ENCODE peak calls at places on chromosome 20, in nine cellular contexts. One of them, this sample, is unnamed.

GRCh38 chr20:2805682-2806350 is 5.4 kb upstream of the CPXM1 start:
- DNase-seq in body of pancreas: no peak
- DNase-seq in hepatocyte: no peak
- DNase-seq in transverse colon: no peak
- DNase-seq in left lung: peak; percentile 76
- DNase-seq in ovary: no peak
- DNase-seq in fibroblast of lung: peak; percentile 39
- DNase-seq in RWPE1: no peak
- DNase-seq in OCI-LY7: no peak
- DNase-seq in this sample: no peak

GRCh38 chr20:31922181-31922580 is 29.7 kb downstream of the PDRG1 start:
- DNase-seq in fibroblast of lung: no peak
- DNase-seq in body of pancreas: no peak
- DNase-seq in transverse colon: no peak
- DNase-seq in hepatocyte: no peak
- DNase-seq in RWPE1: no peak
- DNase-seq in ovary: no peak
- DNase-seq in left lung: no peak
- DNase-seq in OCI-LY7: no peak
- DNase-seq in this sample: no peak

GRCh38 chr20:40757087-40757486 is 68.1 kb upstream of the MAFB start:
- DNase-seq in ovary: no peak
- DNase-seq in RWPE1: no peak
- DNase-seq in body of pancreas: no peak
- DNase-seq in OCI-LY7: peak; percentile 43
- DNase-seq in fibroblast of lung: no peak
- DNase-seq in hepatocyte: no peak
- DNase-seq in transverse colon: no peak
- DNase-seq in left lung: no peak
- DNase-seq in this sample: no peak

GRCh38 chr20:51077601-51078000 is 54.7 kb upstream of the KCNG1 start:
- DNase-seq in OCI-LY7: no peak
- DNase-seq in fibroblast of lung: no peak
- DNase-seq in left lung: no peak
- DNase-seq in transverse colon: no peak
- DNase-seq in body of pancreas: no peak
- DNase-seq in hepatocyte: no peak
- DNase-seq in ovary: no peak
- DNase-seq in RWPE1: no peak
- DNase-seq in this sample: no peak

GRCh38 chr20:51335329-51335841 is 207.1 kb downstream of the NFATC2 start:
- DNase-seq in OCI-LY7: no peak
- DNase-seq in left lung: no peak
- DNase-seq in fibroblast of lung: peak; percentile 100
- DNase-seq in body of pancreas: no peak
- DNase-seq in hepatocyte: peak; percentile 68
- DNase-seq in ovary: no peak
- DNase-seq in RWPE1: peak; percentile 94
- DNase-seq in transverse colon: no peak
- DNase-seq in this sample: peak; percentile 20

GRCh38 chr20:10328897-10329255 is 105.1 kb downstream of the MKKS start:
- DNase-seq in fibroblast of lung: no peak
- DNase-seq in transverse colon: no peak
- DNase-seq in ovary: no peak
- DNase-seq in OCI-LY7: no peak
- DNase-seq in body of pancreas: no peak
- DNase-seq in hepatocyte: no peak
- DNase-seq in RWPE1: no peak
- DNase-seq in left lung: no peak
- DNase-seq in this sample: no peak

GRCh38 chr20:25389858-25390537 is 637 bp downstream of the ABHD12 start:
- DNase-seq in hepatocyte: peak; percentile 63
- DNase-seq in fibroblast of lung: peak; percentile 26
- DNase-seq in body of pancreas: peak; percentile 68
- DNase-seq in RWPE1: peak; percentile 53
- DNase-seq in OCI-LY7: no peak
- DNase-seq in left lung: peak; percentile 86
- DNase-seq in transverse colon: peak; percentile 50
- DNase-seq in ovary: peak; percentile 72
- DNase-seq in this sample: peak; percentile 19

GRCh38 chr20:3158968-3159431 is 665 bp downstream of the FASTKD5 start:
- DNase-seq in ovary: no peak
- DNase-seq in left lung: no peak
- DNase-seq in hepatocyte: no peak
- DNase-seq in transverse colon: no peak
- DNase-seq in OCI-LY7: peak; percentile 33
- DNase-seq in fibroblast of lung: peak; percentile 42
- DNase-seq in RWPE1: no peak
- DNase-seq in body of pancreas: no peak
- DNase-seq in this sample: peak; percentile 26

GRCh38 chr20:45867811-45868176 is 10.4 kb downstream of the ZSWIM3 start:
- DNase-seq in left lung: no peak
- DNase-seq in transverse colon: no peak
- DNase-seq in RWPE1: peak; percentile 89
- DNase-seq in body of pancreas: no peak
- DNase-seq in OCI-LY7: no peak
- DNase-seq in hepatocyte: no peak
- DNase-seq in fibroblast of lung: peak; percentile 88
- DNase-seq in ovary: no peak
- DNase-seq in this sample: no peak

GRCh38 chr20:52783769-52784168 is 188.4 kb upstream of the TSHZ2 start:
- DNase-seq in OCI-LY7: no peak
- DNase-seq in RWPE1: no peak
- DNase-seq in ovary: no peak
- DNase-seq in left lung: no peak
- DNase-seq in transverse colon: no peak
- DNase-seq in fibroblast of lung: no peak
- DNase-seq in hepatocyte: no peak
- DNase-seq in body of pancreas: no peak
- DNase-seq in this sample: peak; percentile 51

GRCh38 chr20:32478576-32478975 is 106.6 kb downstream of the NOL4L start:
- DNase-seq in OCI-LY7: no peak
- DNase-seq in RWPE1: no peak
- DNase-seq in body of pancreas: no peak
- DNase-seq in left lung: peak; percentile 34
- DNase-seq in ovary: no peak
- DNase-seq in hepatocyte: peak; percentile 6
- DNase-seq in fibroblast of lung: no peak
- DNase-seq in transverse colon: no peak
- DNase-seq in this sample: no peak

GRCh38 chr20:45008521-45009049 is 42.3 kb downstream of the STK4 start:
- DNase-seq in left lung: no peak
- DNase-seq in RWPE1: no peak
- DNase-seq in hepatocyte: no peak
- DNase-seq in fibroblast of lung: peak; percentile 78
- DNase-seq in ovary: no peak
- DNase-seq in OCI-LY7: no peak
- DNase-seq in body of pancreas: no peak
- DNase-seq in transverse colon: no peak
- DNase-seq in this sample: no peak

GRCh38 chr20:45368221-45368980 is 5.4 kb downstream of the SYS1 start:
- DNase-seq in fibroblast of lung: no peak
- DNase-seq in RWPE1: no peak
- DNase-seq in hepatocyte: no peak
- DNase-seq in OCI-LY7: peak; percentile 97
- DNase-seq in transverse colon: peak; percentile 53
- DNase-seq in left lung: no peak
- DNase-seq in body of pancreas: no peak
- DNase-seq in ovary: no peak
- DNase-seq in this sample: no peak

GRCh38 chr20:23200413-23200812 is 114.3 kb upstream of the CD93 start:
- DNase-seq in body of pancreas: no peak
- DNase-seq in left lung: no peak
- DNase-seq in RWPE1: no peak
- DNase-seq in ovary: no peak
- DNase-seq in transverse colon: no peak
- DNase-seq in OCI-LY7: no peak
- DNase-seq in hepatocyte: no peak
- DNase-seq in fibroblast of lung: no peak
- DNase-seq in this sample: no peak

GRCh38 chr20:47379433-47380150 is 23.1 kb upstream of the ZMYND8 start:
- DNase-seq in body of pancreas: no peak
- DNase-seq in fibroblast of lung: peak; percentile 98
- DNase-seq in ovary: no peak
- DNase-seq in hepatocyte: peak; percentile 29
- DNase-seq in RWPE1: no peak
- DNase-seq in OCI-LY7: no peak
- DNase-seq in transverse colon: no peak
- DNase-seq in left lung: no peak
- DNase-seq in this sample: no peak

GRCh38 chr20:40802886-40803285 is 113.8 kb upstream of the MAFB start:
- DNase-seq in fibroblast of lung: no peak
- DNase-seq in ovary: no peak
- DNase-seq in transverse colon: no peak
- DNase-seq in OCI-LY7: no peak
- DNase-seq in left lung: no peak
- DNase-seq in body of pancreas: no peak
- DNase-seq in hepatocyte: no peak
- DNase-seq in RWPE1: no peak
- DNase-seq in this sample: no peak

GRCh38 chr20:32709528-32710121 is 33.6 kb downstream of the COMMD7 start:
- DNase-seq in OCI-LY7: no peak
- DNase-seq in body of pancreas: no peak
- DNase-seq in RWPE1: no peak
- DNase-seq in hepatocyte: peak; percentile 52
- DNase-seq in transverse colon: no peak
- DNase-seq in ovary: no peak
- DNase-seq in fibroblast of lung: peak; percentile 19
- DNase-seq in left lung: no peak
- DNase-seq in this sample: no peak

DNA sequence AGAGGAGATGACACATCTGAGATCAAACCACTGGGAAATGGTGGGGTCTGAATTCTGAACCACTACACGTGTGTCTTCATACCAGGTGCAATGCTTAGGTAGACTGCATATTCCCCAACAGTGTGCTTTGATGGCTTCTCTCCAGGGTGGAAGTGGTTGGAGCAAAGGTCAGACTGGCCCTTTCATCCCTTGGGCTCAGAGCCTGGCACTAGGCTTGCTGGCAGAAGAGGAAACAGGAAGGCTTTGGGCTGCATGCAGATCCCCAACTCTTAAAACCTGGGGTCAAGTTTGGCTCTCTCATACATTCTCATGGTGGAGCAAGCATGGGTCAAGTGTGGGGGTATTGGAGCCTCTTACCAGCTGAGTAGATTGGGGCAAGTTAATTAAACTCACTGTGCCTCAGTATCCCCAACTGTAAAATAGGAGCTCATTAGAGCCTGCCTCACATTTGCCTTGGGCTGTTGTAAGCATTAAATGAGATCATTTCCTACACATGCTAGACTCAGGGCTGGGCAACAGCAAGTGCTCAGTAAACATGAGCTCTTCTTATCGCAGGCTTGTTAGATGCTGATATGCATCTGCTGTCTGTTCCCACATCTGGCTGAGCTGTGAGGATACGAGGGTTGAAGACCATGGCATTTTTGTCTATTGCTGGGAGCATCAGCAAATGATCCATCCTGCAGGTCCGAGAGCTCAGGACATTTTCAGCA is 51.6 kb upstream of the FAM83D start:
- DNase-seq in left lung: no peak
- DNase-seq in fibroblast of lung: no peak
- DNase-seq in OCI-LY7: peak; percentile 71
- DNase-seq in ovary: no peak
- DNase-seq in body of pancreas: no peak
- DNase-seq in hepatocyte: no peak
- DNase-seq in transverse colon: peak; percentile 27
- DNase-seq in RWPE1: no peak
- DNase-seq in this sample: no peak
- H3K27ac ChIP-seq in left lung: peak overlapping the region; percentile 68
- H3K27ac ChIP-seq in fibroblast of lung: no peak overlapping the region
- H3K27ac ChIP-seq in OCI-LY7: peak overlapping the region; percentile 97
- H3K27ac ChIP-seq in ovary: no peak overlapping the region
- H3K27ac ChIP-seq in body of pancreas: no peak overlapping the region
- H3K27ac ChIP-seq in hepatocyte: no peak overlapping the region
- H3K27ac ChIP-seq in transverse colon: peak overlapping the region; percentile 84
- H3K27ac ChIP-seq in RWPE1: no peak overlapping the region
- H3K27ac ChIP-seq in this sample: no peak overlapping the region

GRCh38 chr20:37233471-37234253 is 28.0 kb downstream of the GHRH start:
- DNase-seq in ovary: no peak
- DNase-seq in transverse colon: no peak
- DNase-seq in RWPE1: no peak
- DNase-seq in body of pancreas: no peak
- DNase-seq in fibroblast of lung: no peak
- DNase-seq in left lung: no peak
- DNase-seq in OCI-LY7: no peak
- DNase-seq in hepatocyte: no peak
- DNase-seq in this sample: no peak
- TF ChIP-seq CTCF in ovary: no peak
- TF ChIP-seq CTCF in transverse colon: no peak
- TF ChIP-seq CTCF in RWPE1: no peak
- TF ChIP-seq CTCF in body of pancreas: no peak
- TF ChIP-seq CTCF in fibroblast of lung: no peak
- TF ChIP-seq CTCF in left lung: no peak
- TF ChIP-seq CTCF in OCI-LY7: no peak
- TF ChIP-seq CTCF in hepatocyte: no peak
- TF ChIP-seq CTCF in this sample: no peak

DNA sequence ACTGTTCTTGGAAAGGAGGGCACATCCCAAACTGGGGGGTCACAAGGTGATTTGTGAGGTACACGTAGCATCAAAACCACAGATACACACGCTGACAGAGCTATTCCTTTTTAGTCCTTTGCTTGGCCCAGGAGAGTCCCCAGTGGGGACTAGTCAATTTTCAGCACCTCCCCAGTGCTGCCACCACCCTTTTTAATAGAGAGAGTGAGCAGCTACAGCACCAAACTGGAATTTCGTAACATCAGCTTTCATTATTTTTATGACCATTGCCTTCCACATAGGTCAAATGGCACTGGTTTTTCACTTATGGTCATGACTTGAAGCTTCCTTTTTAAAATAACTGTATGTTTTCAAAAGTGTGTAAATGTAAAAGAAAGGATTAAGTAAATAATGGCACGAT is 95.4 kb downstream of the ANKRD60 start:
- DNase-seq in left lung: no peak
- DNase-seq in transverse colon: no peak
- DNase-seq in fibroblast of lung: no peak
- DNase-seq in body of pancreas: no peak
- DNase-seq in hepatocyte: no peak
- DNase-seq in OCI-LY7: no peak
- DNase-seq in RWPE1: no peak
- DNase-seq in ovary: no peak
- DNase-seq in this sample: no peak
- H3K27ac ChIP-seq in left lung: no peak overlapping the region
- H3K27ac ChIP-seq in transverse colon: no peak overlapping the region
- H3K27ac ChIP-seq in fibroblast of lung: no peak overlapping the region
- H3K27ac ChIP-seq in body of pancreas: no peak overlapping the region
- H3K27ac ChIP-seq in hepatocyte: no peak overlapping the region
- H3K27ac ChIP-seq in OCI-LY7: no peak overlapping the region
- H3K27ac ChIP-seq in RWPE1: no peak overlapping the region
- H3K27ac ChIP-seq in ovary: no peak overlapping the region
- H3K27ac ChIP-seq in this sample: no peak overlapping the region

GRCh38 chr20:62393830-62394229 is 6.9 kb downstream of the RPS21 start:
- DNase-seq in hepatocyte: no peak
- DNase-seq in fibroblast of lung: no peak
- DNase-seq in ovary: no peak
- DNase-seq in transverse colon: no peak
- DNase-seq in left lung: no peak
- DNase-seq in RWPE1: no peak
- DNase-seq in OCI-LY7: no peak
- DNase-seq in body of pancreas: no peak
- DNase-seq in this sample: no peak
- TF ChIP-seq CTCF in hepatocyte: no peak
- TF ChIP-seq CTCF in fibroblast of lung: no peak
- TF ChIP-seq CTCF in ovary: no peak
- TF ChIP-seq CTCF in transverse colon: no peak
- TF ChIP-seq CTCF in left lung: no peak
- TF ChIP-seq CTCF in RWPE1: no peak
- TF ChIP-seq CTCF in OCI-LY7: no peak
- TF ChIP-seq CTCF in body of pancreas: no peak
- TF ChIP-seq CTCF in this sample: no peak